ENCODE peak calls at places on chromosomes 16 and 17, in ten cellular contexts. A is stomach, L is A549, O is GM12892, E is testis, J is endothelial cell of umbilical vein, Y is adrenal gland, Z is uterus, P is IMR-90, K is heart left ventricle. V is an unnamed sample.

GRCh38 chr16:1772362-1772907 is at the start of gene EME2:
- DNase-seq in O (no peak), E (no peak), A (no peak), J (no peak), L (peak), P (peak), Y (peak), Z (no peak), K (no peak), V (no peak)

GRCh38 chr17:67054011-67054591 is 9.7 kb downstream of the CACNG1 start:
- DNase-seq in J (no peak), O (no peak), A (peak), Z (no peak), L (no peak), K (no peak), E (no peak), P (no peak), Y (no peak), V (no peak)

GRCh38 chr16:85878875-85879274 is 20.1 kb upstream of the IRF8 start:
- DNase-seq in K (no peak), J (peak), P (peak), O (no peak), A (no peak), Y (no peak), E (no peak), Z (no peak), L (peak), V (no peak)

GRCh38 chr17:80980397-80981061 is 11.1 kb upstream of the CHMP6 start:
- DNase-seq in Y (no peak), O (no peak), Z (no peak), E (no peak), L (peak), K (no peak), J (no peak), A (no peak), P (peak), V (no peak)

GRCh38 chr17:50634915-50635719 is 436 bp downstream of the ABCC3 start:
- DNase-seq in J (no peak), Y (peak), K (no peak), P (no peak), A (no peak), E (no peak), O (no peak), Z (no peak), L (no peak), V (no peak)

GRCh38 chr17:79361221-79361734 is 249.6 kb downstream of the RBFOX3 start:
- DNase-seq in Y (no peak), Z (no peak), A (no peak), L (no peak), O (no peak), E (no peak), P (no peak), K (peak), J (no peak), V (no peak)

GRCh38 chr17:61335845-61336655 is 63.6 kb upstream of the TBX2 start:
- DNase-seq in L (peak), Y (no peak), A (peak), J (peak), E (no peak), O (no peak), Z (no peak), P (peak), K (peak), V (peak)

GRCh38 chr16:81532491-81533174 is 88.0 kb downstream of the CMIP start:
- DNase-seq in P (no peak), A (no peak), Z (no peak), J (no peak), O (no peak), L (peak), K (no peak), Y (no peak), E (no peak), V (no peak)

GRCh38 chr17:82619211-82619610 is 29.0 kb downstream of the WDR45B start:
- DNase-seq in O (no peak), L (no peak), K (no peak), P (no peak), A (no peak), J (no peak), Y (no peak), E (no peak), Z (no peak), V (no peak)

GRCh38 chr16:81864646-81865382 is 85.7 kb downstream of the PLCG2 start:
- DNase-seq in K (peak), A (no peak), E (no peak), L (no peak), Z (no peak), Y (no peak), P (no peak), O (no peak), J (no peak), V (no peak)

GRCh38 chr16:85829751-85830445 is 30.4 kb downstream of the COX4I1 start:
- DNase-seq in E (no peak), Z (no peak), P (no peak), J (no peak), O (no peak), A (no peak), L (no peak), K (peak), Y (peak), V (no peak)

GRCh38 chr16:86709902-86710601 is 131.7 kb downstream of the FOXL1 start:
- DNase-seq in K (no peak), E (no peak), J (no peak), L (no peak), Z (no peak), P (no peak), Y (no peak), A (no peak), O (no peak), V (no peak)

GRCh38 chr17:68507581-68507980 is 4.6 kb upstream of the PRKAR1A start:
- DNase-seq in A (no peak), O (no peak), Y (no peak), K (no peak), E (no peak), J (no peak), Z (no peak), P (no peak), L (no peak), V (no peak)

GRCh38 chr17:51351890-51352289 is 91.5 kb downstream of the UTP18 start:
- DNase-seq in Y (peak), E (peak), A (no peak), K (no peak), L (no peak), Z (peak), J (no peak), O (no peak), P (peak), V (peak)

GRCh38 chr17:79231766-79232287 is 157.2 kb downstream of the ENGASE start:
- DNase-seq in K (no peak), O (no peak), E (no peak), Z (no peak), Y (no peak), J (no peak), A (no peak), P (no peak), L (no peak), V (no peak)

GRCh38 chr17:43576563-43577229 is 30.6 kb upstream of the ETV4 start:
- DNase-seq in P (peak), K (peak), E (peak), L (peak), O (peak), Z (peak), A (peak), J (peak), Y (peak), V (peak)

GRCh38 chr17:7835818-7836595 is 2.0 kb downstream of the KDM6B start:
- DNase-seq in Y (peak), Z (peak), J (peak), A (peak), L (peak), E (no peak), P (peak), O (no peak), K (peak), V (peak)

GRCh38 chr16:54282202-54282922 is 4.2 kb downstream of the IRX3 start:
- DNase-seq in O (no peak), A (peak), Z (no peak), J (no peak), L (peak), E (peak), K (peak), P (no peak), Y (peak), V (peak)

GRCh38 chr16:21654881-21655280 is 2.5 kb upstream of the IGSF6 start:
- DNase-seq in J (no peak), O (no peak), E (no peak), L (no peak), Z (no peak), K (no peak), A (no peak), P (no peak), Y (no peak), V (no peak)

GRCh38 chr16:71965223-71965622 is 35.0 kb downstream of the PKD1L3 start:
- DNase-seq in E (no peak), L (no peak), O (no peak), Y (no peak), A (no peak), P (no peak), J (no peak), Z (no peak), K (no peak), V (no peak)

GRCh38 chr17:8397636-8398035 is at the start of gene RNF222:
- DNase-seq in Y (no peak), A (no peak), O (no peak), K (no peak), J (no peak), Z (no peak), E (peak), P (no peak), L (no peak), V (no peak)

GRCh38 chr16:86478779-86479178 is 31.5 kb upstream of the FOXF1 start:
- DNase-seq in E (no peak), L (no peak), Y (no peak), A (no peak), K (no peak), Z (no peak), J (no peak), O (no peak), P (no peak), V (no peak)

GRCh38 chr16:19086322-19087199 is 19.1 kb downstream of the COQ7 start:
- DNase-seq in E (peak), A (peak), Y (peak), Z (peak), J (peak), L (peak), O (peak), P (peak), K (peak), V (peak)
- TF ChIP-seq POLR2A in E (no peak), A (no peak), Y (no peak), Z (no peak), J (peak), L (peak), O (no peak), P (peak), K (no peak), V (no peak)

GRCh38 chr16:56939801-56940200 is 7.9 kb downstream of the HERPUD1 start:
- DNase-seq in L (no peak), A (no peak), Y (no peak), K (no peak), E (no peak), J (no peak), P (no peak), Z (no peak), O (no peak), V (no peak)

GRCh38 chr16:56941092-56941491 is 9.2 kb downstream of the HERPUD1 start:
- DNase-seq in J (no peak), O (no peak), Y (no peak), Z (no peak), A (no peak), P (no peak), E (no peak), K (no peak), L (no peak), V (no peak)

GRCh38 chr16:56938664-56939513 is 6.9 kb downstream of the HERPUD1 start:
- DNase-seq in O (no peak), L (no peak), Y (no peak), E (no peak), P (no peak), Z (no peak), J (no peak), A (no peak), K (no peak), V (no peak)

GRCh38 chr16:56943761-56944375 is 11.9 kb downstream of the HERPUD1 start:
- DNase-seq in A (no peak), Y (no peak), E (no peak), K (no peak), O (no peak), Z (no peak), L (no peak), J (no peak), P (no peak), V (no peak)

GRCh38 chr16:56941856-56942331 is 10.0 kb downstream of the HERPUD1 start:
- DNase-seq in O (no peak), L (no peak), J (no peak), E (no peak), A (no peak), P (no peak), Y (no peak), K (no peak), Z (no peak), V (no peak)
- TF ChIP-seq POLR2A in O (peak), L (no peak), J (no peak), E (no peak), A (no peak), P (peak), Y (no peak), K (no peak), Z (no peak), V (no peak)

DNA sequence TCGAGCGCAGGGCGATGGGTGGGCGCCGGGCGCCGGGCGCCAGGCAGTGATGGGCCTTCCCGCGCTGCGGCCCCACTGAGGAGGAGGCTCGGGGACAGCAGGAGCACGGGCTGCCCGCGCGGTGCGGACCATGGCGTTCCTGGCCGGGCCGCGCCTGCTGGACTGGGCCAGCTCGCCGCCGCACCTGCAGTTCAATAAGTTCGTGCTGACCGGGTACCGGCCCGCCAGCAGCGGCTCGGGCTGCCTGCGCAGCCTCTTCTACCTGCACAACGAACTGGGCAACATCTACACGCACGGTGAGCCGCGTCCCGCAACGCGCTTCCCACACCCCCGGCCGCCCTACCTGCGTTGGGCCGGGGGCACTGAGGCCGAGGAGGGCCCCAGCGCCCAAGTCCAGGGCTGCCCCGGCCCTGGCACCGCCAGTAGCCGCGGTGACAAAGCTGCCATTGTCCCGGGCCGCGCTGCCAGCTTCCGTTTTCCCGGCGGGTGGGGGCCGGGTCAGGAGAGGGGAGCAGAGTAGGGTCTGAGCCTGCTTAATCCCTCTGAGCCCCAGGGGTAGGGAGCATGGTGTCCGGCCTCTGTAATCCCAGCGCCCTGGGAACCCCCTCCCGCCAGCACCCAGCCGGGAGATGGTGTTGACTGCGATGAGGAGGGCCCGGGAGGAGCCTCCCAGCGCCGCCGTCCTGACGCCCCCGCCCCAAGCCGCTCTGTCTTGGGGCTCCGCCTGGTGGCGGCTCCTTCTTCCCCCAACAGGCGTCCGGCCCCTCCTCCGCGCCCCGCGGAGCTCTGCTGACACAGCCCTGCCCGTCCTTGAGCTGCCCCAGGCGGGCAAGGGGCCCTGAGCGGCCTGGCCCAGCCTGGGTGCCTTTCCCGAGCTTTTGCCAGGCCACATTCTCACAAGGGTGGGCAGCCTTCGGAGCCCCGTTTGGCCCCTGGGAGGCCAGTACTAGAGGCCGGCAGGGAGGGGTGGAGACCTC is 685 bp downstream of the PAQR4 start:
- DNase-seq in E (no peak), Y (peak), A (peak), Z (no peak), P (peak), J (peak), L (peak), K (peak), O (peak), V (peak)
- TF ChIP-seq POLR2A in E (no peak), Y (peak), A (no peak), Z (no peak), P (no peak), J (peak), L (no peak), K (peak), O (no peak), V (no peak)

DNA sequence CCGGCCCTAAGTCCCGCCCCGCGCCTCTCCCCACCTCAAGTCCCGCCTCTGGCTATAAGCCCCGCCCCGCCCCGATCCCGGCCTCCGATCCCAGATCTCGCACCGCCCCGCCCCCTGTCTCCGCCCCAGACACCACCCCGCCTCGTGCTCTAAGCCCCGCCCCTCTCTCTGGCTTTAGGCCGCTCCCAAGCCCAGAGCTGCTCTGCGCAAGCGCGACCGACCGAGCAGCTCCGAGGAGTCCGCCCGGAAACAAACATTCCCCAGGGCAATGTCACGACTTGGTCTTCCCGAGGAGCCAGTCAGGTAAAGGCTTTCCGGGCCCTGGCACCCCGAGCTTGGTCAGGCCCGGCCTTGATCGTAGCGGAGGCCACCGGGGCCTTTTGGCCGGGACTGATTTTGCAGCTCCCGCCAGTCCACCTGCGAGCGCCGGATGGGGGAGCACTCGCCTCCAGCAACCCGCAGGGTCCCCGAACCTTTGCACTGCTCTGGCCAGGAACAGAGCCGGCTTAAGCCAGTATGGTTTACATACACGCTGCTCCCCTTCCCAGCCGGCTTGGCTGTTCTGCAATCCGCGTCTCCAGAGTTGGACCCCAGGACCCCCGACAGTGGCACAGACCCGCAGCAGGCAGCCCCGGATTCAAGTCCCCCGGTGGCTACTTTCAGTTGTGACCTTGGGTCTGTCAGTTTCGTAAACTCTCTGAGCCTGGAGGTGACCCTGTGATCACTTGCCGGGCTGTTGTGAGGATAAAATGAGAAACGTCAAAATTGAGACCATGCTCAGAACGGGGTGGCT is at the start of gene NUDT7:
- DNase-seq in Z (peak), K (peak), Y (peak), P (peak), J (peak), L (peak), A (peak), E (peak), O (peak), V (peak)
- TF ChIP-seq POLR2A in Z (peak), K (peak), Y (peak), P (peak), J (no peak), L (peak), A (no peak), E (no peak), O (peak), V (peak)

GRCh38 chr16:66520406-66521194 is 29.3 kb downstream of the TK2 start:
- DNase-seq in P (no peak), E (peak), O (no peak), Y (peak), Z (no peak), A (no peak), L (no peak), K (no peak), J (no peak), V (no peak)
- TF ChIP-seq POLR2A in P (no peak), E (no peak), O (no peak), Y (no peak), Z (no peak), A (no peak), L (no peak), K (no peak), J (no peak), V (no peak)

GRCh38 chr16:77190478-77191258 is at the start of gene MON1B:
- DNase-seq in K (peak), Y (peak), O (peak), J (peak), A (peak), L (peak), E (peak), P (peak), Z (peak), V (peak)
- TF ChIP-seq POLR2A in K (peak), Y (peak), O (peak), J (peak), A (no peak), L (peak), E (peak), P (peak), Z (peak), V (peak)

GRCh38 chr17:76271669-76272540 is 6.8 kb downstream of the UBALD2 start:
- DNase-seq in L (no peak), K (no peak), O (peak), E (no peak), Y (no peak), P (no peak), A (peak), J (peak), Z (no peak), V (no peak)
- TF ChIP-seq POLR2A in L (no peak), K (no peak), O (peak), E (no peak), Y (no peak), P (peak), A (no peak), J (no peak), Z (no peak), V (peak)

V was measured in prostate gland.